ENCODE peak calls at places on chromosomes 3 and 15, in four cellular contexts. I, O, F and V are unnamed samples.
A peak's percentile ranks its signal among the peaks of the same experiment; 100 is the strongest.

GRCh38 chr3:58706395-58706794 is 39.8 kb upstream of the FAM3D start:
- DNase-seq in I (no peak), O (no peak), F (no peak), V (no peak)

GRCh38 chr3:53114412-53115074 is 15.7 kb downstream of the RFT1 start:
- DNase-seq in I (no peak), O (no peak), F (no peak), V (no peak)

GRCh38 chr15:89197503-89197971 is 23.8 kb downstream of the RLBP1 start:
- DNase-seq in I (peak; percentile 21), O (peak; percentile 81), F (no peak), V (no peak)

GRCh38 chr3:8301977-8302589 is 199.5 kb upstream of the LMCD1 start:
- DNase-seq in I (peak; percentile 35), O (no peak), F (no peak), V (no peak)

GRCh38 chr3:134348524-134348923 is 25.7 kb downstream of the AMOTL2 start:
- DNase-seq in I (peak; percentile 48), O (peak; percentile 82), F (no peak), V (peak; percentile 82)

GRCh38 chr3:15498461-15499214 is 22.9 kb downstream of the COLQ start:
- DNase-seq in I (no peak), O (no peak), F (no peak), V (no peak)

GRCh38 chr15:88684345-88684744 is 45.5 kb downstream of the ISG20 start:
- DNase-seq in I (no peak), O (no peak), F (no peak), V (no peak)

GRCh38 chr3:141410408-141410807 is 42.1 kb downstream of the ZBTB38 start:
- DNase-seq in I (no peak), O (peak; percentile 75), F (peak; percentile 53), V (peak; percentile 93)

GRCh38 chr3:31466016-31466415 is 66.7 kb upstream of the STT3B start:
- DNase-seq in I (no peak), O (no peak), F (no peak), V (no peak)

GRCh38 chr3:46845397-46845859 is 17.8 kb downstream of the MYL3 start:
- DNase-seq in I (no peak), O (peak; percentile 76), F (peak; percentile 73), V (peak; percentile 68)

GRCh38 chr3:142498397-142499180 is 50.8 kb upstream of the XRN1 start:
- DNase-seq in I (no peak), O (no peak), F (no peak), V (no peak)

GRCh38 chr15:31273258-31273941 is 53.2 kb upstream of the KLF13 start:
- DNase-seq in I (no peak), O (no peak), F (no peak), V (peak; percentile 7)

GRCh38 chr3:142154186-142154585 is 4.8 kb upstream of the TFDP2 start:
- DNase-seq in I (no peak), O (no peak), F (no peak), V (no peak)

GRCh38 chr15:81295466-81296145 is 28.3 kb downstream of the STARD5 start:
- DNase-seq in I (no peak), O (no peak), F (no peak), V (no peak)

GRCh38 chr15:88543065-88543776 is 3.3 kb downstream of the DET1 start:
- DNase-seq in I (no peak), O (no peak), F (no peak), V (no peak)

GRCh38 chr3:57682284-57682683 is 10.6 kb downstream of the DENND6A start:
- DNase-seq in I (no peak), O (no peak), F (no peak), V (no peak)

GRCh38 chr3:197428117-197428761 is 127.5 kb downstream of the BDH1 start:
- DNase-seq in I (peak; percentile 32), O (no peak), F (no peak), V (no peak)

GRCh38 chr15:71752085-71752484 is 58.3 kb upstream of the NR2E3 start:
- DNase-seq in I (no peak), O (no peak), F (no peak), V (no peak)

GRCh38 chr3:170463011-170463410 is 44.3 kb downstream of the CLDN11 start:
- DNase-seq in I (no peak), O (no peak), F (no peak), V (no peak)

GRCh38 chr15:70474682-70475438 is 288.5 kb downstream of the UACA start:
- DNase-seq in I (peak; percentile 82), O (peak; percentile 39), F (peak; percentile 93), V (no peak)

GRCh38 chr3:126180477-126181397 is at the start of gene ALDH1L1:
- DNase-seq in I (no peak), O (peak; percentile 98), F (peak; percentile 90), V (peak; percentile 95)

GRCh38 chr15:89774492-89774891 is 1.6 kb upstream of the MESP2 start:
- DNase-seq in I (no peak), O (no peak), F (no peak), V (no peak)

DNA sequence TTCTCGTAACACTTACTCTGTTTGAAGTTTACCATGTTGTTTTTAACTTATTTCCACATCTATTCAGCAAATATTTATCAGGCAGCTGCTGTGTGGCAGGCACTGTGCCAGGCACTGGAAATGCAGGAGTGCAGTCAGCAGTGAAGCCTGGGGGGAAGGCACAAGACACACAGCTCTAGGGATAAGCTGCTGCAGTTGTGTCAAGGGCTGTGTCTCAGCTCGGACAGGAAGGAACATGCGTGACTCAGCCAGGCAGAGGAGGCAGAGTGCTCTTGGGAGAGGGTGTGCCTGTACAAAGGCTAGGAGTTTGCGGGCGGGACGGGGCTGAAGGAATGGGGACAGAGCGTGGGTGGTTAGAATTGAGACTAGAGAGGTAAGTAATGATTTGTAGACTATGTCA is 24.7 kb downstream of the LYSMD4 start:
- DNase-seq in I (peak; percentile 79), O (peak; percentile 85), F (peak; percentile 88), V (peak; percentile 91)
- TF ChIP-seq POLR2A in I (no peak), O (no peak), F (no peak), V (peak; percentile 54)

GRCh38 chr3:113873814-113874526 is 35.4 kb downstream of the GRAMD1C start:
- DNase-seq in I (no peak), O (no peak), F (no peak), V (no peak)

GRCh38 chr3:113873293-113873692 is 34.7 kb downstream of the GRAMD1C start:
- DNase-seq in I (no peak), O (no peak), F (no peak), V (no peak)

DNA sequence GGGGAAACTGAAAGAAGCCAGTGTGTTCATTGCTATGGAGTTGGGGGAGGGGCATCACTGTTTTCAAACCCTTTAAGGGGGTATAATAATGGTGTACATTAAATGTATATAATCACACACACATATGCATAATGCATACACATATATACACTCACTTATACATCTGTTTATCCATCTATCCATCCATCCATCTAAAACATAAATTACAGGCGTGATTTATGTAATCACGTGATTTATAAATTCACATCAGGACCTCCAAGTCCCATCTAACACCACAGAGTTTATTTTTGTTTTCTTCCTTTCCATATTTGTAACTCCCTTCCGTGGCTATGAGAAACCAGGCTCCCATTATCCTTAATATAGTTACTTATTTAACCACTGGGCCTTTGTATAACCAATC is 39.8 kb downstream of the GRAMD1C start:
- DNase-seq in I (no peak), O (no peak), F (no peak), V (no peak)
- H3K4me3 ChIP-seq in I (no peak overlapping the region), O (no peak overlapping the region), F (no peak overlapping the region), V (no peak overlapping the region)

DNA sequence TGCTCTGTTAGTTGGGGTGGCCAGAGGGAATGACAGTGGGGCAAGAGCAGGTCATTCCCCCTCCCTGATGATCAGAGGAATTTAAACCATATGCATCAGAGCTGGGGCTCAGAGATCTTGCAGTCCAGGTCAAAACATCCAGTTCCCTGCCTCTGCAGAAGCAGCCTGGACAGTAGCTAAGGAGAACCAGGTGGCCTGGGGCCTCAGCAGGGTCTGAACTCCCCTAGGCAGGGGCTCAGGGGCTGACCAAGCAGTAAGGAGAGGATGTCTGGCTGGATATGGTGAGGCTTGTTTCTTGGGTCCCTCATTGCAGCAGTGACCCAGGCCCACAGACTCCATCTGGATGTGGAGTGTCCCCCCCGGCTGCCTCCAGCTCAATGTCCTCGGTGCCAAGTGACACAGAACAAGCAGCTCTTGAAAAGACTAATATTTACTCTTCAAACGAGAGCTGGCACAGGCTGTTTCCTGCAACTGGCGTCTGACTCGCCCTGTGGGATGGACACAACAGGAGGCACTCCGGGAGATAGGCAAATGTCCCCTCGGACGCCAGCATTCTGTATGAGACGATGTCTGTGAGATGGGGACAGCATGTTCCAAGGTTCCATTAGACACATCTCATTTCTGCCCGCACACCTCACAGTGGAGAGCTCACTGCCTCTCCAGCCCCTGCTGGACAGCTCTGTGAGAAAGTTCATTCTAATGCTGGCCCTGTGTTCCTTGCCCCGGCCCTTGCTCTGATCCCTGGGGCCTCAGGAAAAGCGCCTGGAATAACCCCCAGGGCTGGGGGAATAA is 37.1 kb downstream of the SEC22C start:
- DNase-seq in I (no peak), O (peak; percentile 88), F (peak; percentile 76), V (peak; percentile 17)
- TF ChIP-seq CTCF in I (no peak), O (peak; percentile 37), F (peak; percentile 29), V (peak; percentile 31)

GRCh38 chr15:65561934-65562333 is 31.7 kb downstream of the HACD3 start:
- DNase-seq in I (no peak), O (no peak), F (no peak), V (no peak)

GRCh38 chr15:65556622-65557021 is 26.4 kb downstream of the HACD3 start:
- DNase-seq in I (no peak), O (no peak), F (no peak), V (no peak)

GRCh38 chr15:65558997-65559760 is 28.9 kb downstream of the HACD3 start:
- DNase-seq in I (no peak), O (no peak), F (no peak), V (no peak)

GRCh38 chr15:65558336-65558735 is 28.1 kb downstream of the HACD3 start:
- DNase-seq in I (no peak), O (no peak), F (no peak), V (no peak)

DNA sequence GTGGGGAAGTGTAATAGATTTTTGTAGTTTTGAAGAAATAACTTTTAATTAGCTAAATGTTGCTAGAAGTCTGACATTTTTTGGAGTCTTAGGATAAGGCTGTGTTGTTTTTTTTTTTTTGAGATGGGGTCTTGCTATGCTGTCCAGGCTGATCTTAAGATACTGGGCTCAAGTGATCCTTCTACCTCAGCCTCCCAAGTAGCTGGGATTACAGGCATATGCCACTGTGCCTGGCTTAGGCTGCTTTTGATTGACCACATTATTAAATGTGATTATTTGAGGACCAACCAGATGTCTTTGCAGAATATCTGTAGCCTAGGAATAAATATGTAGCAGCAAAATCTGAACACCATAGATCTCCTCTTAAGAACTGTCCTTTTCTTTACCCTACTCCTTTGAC is 29.7 kb downstream of the HACD3 start:
- DNase-seq in I (no peak), O (no peak), F (no peak), V (no peak)
- TF ChIP-seq POLR2A in I (no peak), O (no peak), F (no peak), V (no peak)

DNA sequence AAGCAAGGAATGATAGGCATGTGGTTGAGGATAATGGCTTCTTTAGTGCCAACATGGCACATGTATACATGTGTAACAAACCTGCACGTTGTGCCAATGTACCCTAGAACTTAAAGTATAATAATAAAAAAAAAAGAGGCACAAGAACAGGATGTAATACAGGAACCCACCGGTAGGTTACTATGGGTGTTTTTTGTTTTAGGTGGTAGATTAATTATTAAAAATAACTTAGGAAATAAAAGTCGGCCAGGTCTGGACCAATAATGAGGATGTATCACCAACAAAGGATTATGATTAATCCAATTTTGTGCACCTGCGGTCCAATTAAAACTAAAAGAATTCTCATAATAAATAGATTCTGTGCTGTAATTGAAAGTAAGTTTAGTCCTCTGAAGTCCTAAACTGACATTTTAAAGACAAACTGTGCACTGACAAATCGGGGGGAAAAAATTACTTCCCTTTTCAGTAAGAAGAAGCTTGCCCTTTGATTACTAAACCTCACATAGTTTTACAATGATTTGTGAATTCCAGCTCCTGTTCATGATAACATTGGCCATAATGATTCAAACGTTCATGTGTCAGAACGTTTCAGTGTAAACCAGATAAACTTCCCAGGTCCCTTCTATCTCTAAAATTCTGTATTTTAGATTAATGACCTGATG is 62.2 kb downstream of the CASR start:
- DNase-seq in I (no peak), O (no peak), F (no peak), V (no peak)
- H3K4me3 ChIP-seq in I (no peak overlapping the region), O (no peak overlapping the region), F (no peak overlapping the region), V (no peak overlapping the region)